ENCODE peak calls at places on chromosomes 7 and 10, in four cellular contexts. V is skeletal muscle cell, S is activated T-cell treated with anti-CD3 and anti-CD28 coated beads for 1 hour, T is small intestine. Y is an unnamed sample.

GRCh38 chr10:51800725-51801455 is 101.5 kb upstream of the CSTF2T start:
- DNase-seq in V (no peak), S (no peak), T (no peak), Y (no peak)

GRCh38 chr10:103750836-103751235 is 104.5 kb downstream of the SH3PXD2A start:
- DNase-seq in V (no peak), T (no peak), S (no peak), Y (no peak)

GRCh38 chr7:134802762-134803161 is 23.3 kb downstream of the CALD1 start:
- DNase-seq in S (no peak), V (no peak), T (no peak), Y (no peak)

GRCh38 chr10:21047511-21047910 is 150.4 kb upstream of the NEBL start:
- DNase-seq in S (no peak), T (no peak), V (no peak), Y (no peak)

GRCh38 chr7:128872394-128872824 is 9.8 kb downstream of the ATP6V1F start:
- DNase-seq in T (no peak), V (no peak), S (no peak), Y (peak)

GRCh38 chr10:104253106-104253505 is 1.6 kb upstream of the GSTO1 start:
- DNase-seq in T (peak), S (no peak), V (no peak), Y (no peak)

GRCh38 chr10:682931-683447 is 6.5 kb downstream of the DIP2C start:
- DNase-seq in S (no peak), T (no peak), V (no peak), Y (no peak)

GRCh38 chr10:115861864-115862263 is 411.1 kb downstream of the GFRA1 start:
- DNase-seq in S (no peak), V (no peak), T (no peak), Y (no peak)

GRCh38 chr7:2639994-2640830 is 8.4 kb downstream of the TTYH3 start:
- DNase-seq in V (no peak), S (no peak), T (peak), Y (peak)

GRCh38 chr7:129574487-129574886 is 37.0 kb upstream of the NRF1 start:
- DNase-seq in V (peak), S (no peak), T (peak), Y (no peak)

GRCh38 chr7:100407285-100408180 is 21.0 kb downstream of the ZCWPW1 start:
- DNase-seq in V (peak), T (peak), S (no peak), Y (peak)

GRCh38 chr7:69564454-69565417 is 33.5 kb upstream of the AUTS2 start:
- DNase-seq in T (peak), V (peak), S (no peak), Y (peak)

GRCh38 chr7:94392391-94392782 is 2.3 kb upstream of the COL1A2 start:
- DNase-seq in V (no peak), S (no peak), T (no peak), Y (no peak)

GRCh38 chr10:104216631-104217030 is 15.5 kb downstream of the CFAP43 start:
- DNase-seq in S (no peak), V (no peak), T (no peak), Y (no peak)

GRCh38 chr10:22534849-22535604 is 179.4 kb downstream of the PIP4K2A start:
- DNase-seq in V (no peak), T (no peak), S (no peak), Y (peak)

GRCh38 chr7:32890010-32890552 is 1.5 kb downstream of the KBTBD2 start:
- DNase-seq in T (no peak), S (no peak), V (no peak), Y (peak)